ENCODE peak calls at places on chromosomes 1 and 21, in eight cellular contexts. B is fibroblast of the aortic adventitia, T is HFF-Myc, W is BJ, S is GM13976, H is AG10803, N is ovary, Z is epithelial cell of esophagus. E is an unnamed sample.

GRCh38 chr1:226915672-226915995 is 24.5 kb upstream of the COQ8A start:
- DNase-seq in N (no peak), Z (no peak), B (no peak), S (no peak), W (no peak), H (no peak), T (no peak), E (no peak)

GRCh38 chr1:46757256-46757955 is 38.5 kb upstream of the EFCAB14 start:
- DNase-seq in W (no peak), Z (peak), N (no peak), B (peak), S (no peak), H (no peak), T (no peak), E (peak)

GRCh38 chr21:42537106-42537742 is 23.6 kb downstream of the SLC37A1 start:
- DNase-seq in B (no peak), Z (peak), W (no peak), T (no peak), S (peak), H (no peak), N (no peak), E (peak)

GRCh38 chr1:201331166-201331565 is 46.3 kb downstream of the TNNT2 start:
- DNase-seq in B (no peak), S (no peak), H (no peak), Z (no peak), T (no peak), N (no peak), W (no peak), E (no peak)

GRCh38 chr1:227242811-227243682 is 75.2 kb downstream of the CDC42BPA start:
- DNase-seq in Z (no peak), S (no peak), H (no peak), W (no peak), B (no peak), T (no peak), N (no peak), E (no peak)

GRCh38 chr1:65309317-65310077 is at the start of gene DNAJC6:
- DNase-seq in Z (peak), T (no peak), N (peak), S (peak), W (peak), B (peak), H (peak), E (peak)

GRCh38 chr1:119622694-119623515 is 25.2 kb downstream of the ZNF697 start:
- DNase-seq in S (no peak), H (no peak), N (no peak), T (no peak), Z (no peak), B (no peak), W (no peak), E (no peak)

GRCh38 chr1:176119549-176119948 is 87.5 kb downstream of the COP1 start:
- DNase-seq in H (peak), S (peak), B (peak), T (no peak), Z (peak), W (no peak), N (no peak), E (peak)

GRCh38 chr1:210800301-210800700 is 333.6 kb downstream of the KCNH1 start:
- DNase-seq in N (no peak), W (no peak), B (no peak), S (no peak), H (no peak), Z (no peak), T (no peak), E (no peak)

GRCh38 chr1:116388122-116388521 is 15.1 kb downstream of the ATP1A1 start:
- DNase-seq in Z (no peak), H (no peak), B (no peak), T (no peak), S (no peak), N (no peak), W (no peak), E (no peak)

GRCh38 chr1:208107415-208107814 is 136.8 kb downstream of the PLXNA2 start:
- DNase-seq in S (no peak), W (no peak), Z (no peak), H (no peak), N (no peak), B (no peak), T (no peak), E (no peak)

GRCh38 chr1:44297695-44298400 is 57.2 kb downstream of the ERI3 start:
- DNase-seq in N (no peak), B (no peak), W (no peak), S (no peak), T (no peak), Z (no peak), H (no peak), E (no peak)

GRCh38 chr1:202806845-202807366 is 1.3 kb downstream of the KDM5B start:
- DNase-seq in W (no peak), S (peak), T (no peak), Z (peak), B (no peak), H (no peak), N (peak), E (peak)

GRCh38 chr1:39949891-39950290 is 5.1 kb upstream of the MFSD2A start:
- DNase-seq in W (no peak), H (no peak), T (no peak), N (no peak), B (no peak), Z (no peak), S (no peak), E (no peak)

GRCh38 chr1:56966698-56966999 is 834 bp upstream of the C8B start:
- DNase-seq in B (no peak), H (no peak), Z (no peak), W (no peak), T (no peak), N (no peak), S (no peak), E (no peak)

GRCh38 chr1:243482237-243483022 is 226.6 kb downstream of the SDCCAG8 start:
- DNase-seq in W (no peak), T (no peak), H (peak), Z (peak), B (peak), S (peak), N (no peak), E (peak)

GRCh38 chr1:910881-911721 is 12.6 kb upstream of the SAMD11 start:
- DNase-seq in B (peak), H (no peak), W (no peak), T (no peak), Z (peak), S (no peak), N (peak), E (peak)

GRCh38 chr1:14522331-14523241 is 75.9 kb upstream of the KAZN start:
- DNase-seq in S (peak), N (peak), H (peak), T (peak), Z (peak), W (peak), B (peak), E (peak)

GRCh38 chr1:113861641-113862040 is 9.9 kb downstream of the PTPN22 start:
- DNase-seq in S (no peak), H (no peak), T (no peak), N (no peak), W (no peak), B (no peak), Z (no peak), E (no peak)

GRCh38 chr21:14215971-14216621 is at the start of gene RBM11:
- DNase-seq in W (no peak), Z (peak), T (peak), N (peak), H (peak), B (peak), S (peak), E (peak)

GRCh38 chr21:46003575-46004007 is 22.0 kb downstream of the COL6A1 start:
- DNase-seq in B (no peak), N (peak), T (no peak), H (no peak), W (no peak), Z (no peak), S (no peak), E (no peak)

GRCh38 chr21:39321424-39321823 is 8.0 kb upstream of the BRWD1 start:
- DNase-seq in H (no peak), S (no peak), Z (peak), B (no peak), T (no peak), W (no peak), N (no peak), E (peak)

GRCh38 chr1:44523747-44524146 is 118.7 kb downstream of the RNF220 start:
- DNase-seq in S (no peak), H (no peak), N (no peak), Z (no peak), T (no peak), W (no peak), B (no peak), E (no peak)

GRCh38 chr1:171833091-171833822 is 8.0 kb upstream of the DNM3 start:
- DNase-seq in W (no peak), N (no peak), Z (no peak), S (no peak), H (peak), B (no peak), T (no peak), E (no peak)

GRCh38 chr1:82086739-82087138 is 286.0 kb downstream of the ADGRL2 start:
- DNase-seq in T (no peak), N (no peak), W (peak), S (no peak), H (peak), B (no peak), Z (peak), E (no peak)

GRCh38 chr1:28329395-28330153 is 734 bp downstream of the MED18 start:
- DNase-seq in S (no peak), W (no peak), T (no peak), H (peak), N (peak), Z (no peak), B (peak), E (peak)

GRCh38 chr21:17590443-17590842 is 22.3 kb downstream of the BTG3 start:
- DNase-seq in H (peak), B (peak), W (no peak), T (no peak), S (no peak), N (no peak), Z (no peak), E (peak)

GRCh38 chr21:17580319-17580718 is 32.4 kb downstream of the BTG3 start:
- DNase-seq in S (no peak), Z (no peak), B (no peak), N (no peak), H (no peak), T (no peak), W (no peak), E (no peak)

GRCh38 chr21:17583898-17584297 is 28.8 kb downstream of the BTG3 start:
- DNase-seq in Z (no peak), T (no peak), H (no peak), W (no peak), N (no peak), B (no peak), S (no peak), E (no peak)

GRCh38 chr21:17585875-17586450 is 26.7 kb downstream of the BTG3 start:
- DNase-seq in B (peak), H (peak), N (no peak), Z (peak), W (no peak), S (peak), T (peak), E (peak)
- TF ChIP-seq CTCF in B (peak), H (peak), N (peak), Z (peak), W (peak), S (peak), T (peak), E (peak)

DNA sequence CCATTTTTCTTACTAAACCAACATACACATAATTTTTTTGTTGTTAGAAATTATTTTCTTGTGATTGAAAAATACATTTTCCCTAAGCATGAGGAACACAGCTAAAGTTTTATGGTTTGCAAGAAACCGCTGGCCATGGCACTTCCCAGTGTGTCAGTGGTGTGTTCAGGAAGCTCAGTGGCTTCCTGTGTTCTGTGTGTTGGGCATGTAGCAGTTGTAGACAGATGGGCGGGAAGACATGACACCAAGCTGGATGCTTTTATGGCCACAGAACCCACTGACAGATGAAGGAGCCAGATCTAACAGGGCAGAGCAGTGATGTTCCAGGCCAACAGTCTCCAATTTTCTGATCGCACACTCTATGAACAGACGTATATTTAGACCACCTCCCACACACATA is 119.8 kb downstream of the GALNT2 start:
- DNase-seq in Z (no peak), T (no peak), B (no peak), S (no peak), N (no peak), H (no peak), W (no peak), E (no peak)
- TF ChIP-seq CTCF in Z (no peak), T (no peak), B (no peak), S (no peak), N (no peak), H (no peak), W (no peak), E (no peak)

DNA sequence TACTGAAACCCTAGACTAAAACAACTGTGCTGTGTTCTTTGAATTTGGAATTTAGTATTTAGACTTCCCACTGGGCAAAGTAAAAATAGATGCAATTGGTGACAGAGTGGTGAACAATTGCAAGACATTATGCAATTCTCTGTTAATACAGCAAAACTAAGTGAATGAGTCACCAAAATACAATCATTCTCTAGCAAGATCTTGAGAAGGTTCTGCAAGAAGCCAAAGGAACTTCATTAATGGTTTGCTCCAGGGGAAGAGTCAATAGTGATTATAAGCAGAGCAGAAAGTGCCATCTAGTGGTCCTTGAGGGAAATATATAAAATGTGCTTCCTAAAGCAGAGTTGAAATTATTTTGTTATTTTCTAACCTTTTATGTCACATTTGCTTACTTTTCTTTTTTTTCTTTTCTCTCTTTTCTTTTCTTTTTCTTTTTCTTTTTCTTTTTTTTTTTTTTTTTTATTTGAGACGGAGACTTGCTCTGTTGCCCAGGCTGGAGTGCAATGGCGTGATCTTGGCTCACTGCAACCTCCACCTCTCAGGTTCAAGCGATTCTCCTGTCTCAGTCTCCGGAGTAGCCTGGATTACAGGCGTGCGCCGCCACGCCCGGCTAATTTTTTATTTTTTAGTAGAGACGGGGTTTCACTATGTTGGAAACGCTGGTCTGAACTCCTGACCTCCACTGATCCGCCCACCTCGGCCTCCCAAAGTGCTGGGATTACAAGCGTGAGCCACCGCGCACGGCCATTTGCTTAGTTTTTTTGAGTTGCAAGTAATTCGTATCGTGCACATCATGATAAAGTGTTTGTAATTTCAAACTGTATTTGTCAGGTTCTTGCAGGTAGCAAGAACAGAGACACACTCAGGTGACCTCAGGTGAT is 99.2 kb downstream of the CTH start:
- DNase-seq in Z (peak), B (peak), S (peak), W (peak), T (peak), H (peak), N (peak), E (peak)
- TF ChIP-seq CTCF in Z (peak), B (peak), S (peak), W (peak), T (peak), H (peak), N (peak), E (peak)

GRCh38 chr1:239835946-239836345 is 255.7 kb upstream of the FMN2 start:
- DNase-seq in H (no peak), N (no peak), Z (no peak), W (no peak), T (no peak), B (no peak), S (no peak), E (no peak)

GRCh38 chr1:239841635-239842034 is 250.0 kb upstream of the FMN2 start:
- DNase-seq in T (no peak), H (no peak), B (no peak), N (no peak), Z (no peak), W (no peak), S (no peak), E (no peak)

GRCh38 chr1:239843556-239843955 is 248.1 kb upstream of the FMN2 start:
- DNase-seq in Z (no peak), H (no peak), S (no peak), T (no peak), W (no peak), N (no peak), B (no peak), E (no peak)

GRCh38 chr1:239844833-239845232 is 246.8 kb upstream of the FMN2 start:
- DNase-seq in N (no peak), H (no peak), W (no peak), S (no peak), Z (no peak), B (no peak), T (no peak), E (no peak)

GRCh38 chr1:239840327-239840726 is 251.4 kb upstream of the FMN2 start:
- DNase-seq in W (no peak), T (no peak), H (no peak), N (no peak), Z (no peak), B (no peak), S (no peak), E (no peak)
- TF ChIP-seq CTCF in W (no peak), T (no peak), H (no peak), N (no peak), Z (no peak), B (no peak), S (no peak), E (no peak)

GRCh38 chr1:3922851-3923250 is 22.8 kb upstream of the C1orf174 start:
- DNase-seq in N (no peak), B (no peak), H (no peak), S (no peak), T (no peak), W (no peak), Z (no peak), E (no peak)
- TF ChIP-seq CTCF in N (no peak), B (no peak), H (no peak), S (no peak), T (no peak), W (no peak), Z (no peak), E (no peak)

E was measured in MCF 10A.